ENCODE peak calls at places on chromosomes 7 and 10, in seven cellular contexts. U is WERI-Rb-1; P is T-helper 9 cell; O is sigmoid colon; Z is activated CD4-positive, alpha-beta T cell treated with anti-CD3 and anti-CD28 coated beads for 24 hours; M is cardiac muscle cell; X is ELF-1. S is an unnamed sample.

GRCh38 chr7:16905300-16906044 is 23.7 kb upstream of the AGR3 start:
- DNase-seq in U (no peak), P (no peak), O (no peak), Z (no peak), M (peak), X (no peak), S (no peak)

GRCh38 chr7:94660006-94660405 is 4.1 kb upstream of the SGCE start:
- DNase-seq in U (no peak), P (no peak), O (no peak), Z (no peak), M (peak), X (no peak), S (no peak)

GRCh38 chr10:69828115-69828870 is 26.6 kb downstream of the COL13A1 start:
- DNase-seq in U (no peak), P (no peak), O (no peak), Z (no peak), M (no peak), X (no peak), S (no peak)

GRCh38 chr10:33006342-33006887 is 48.4 kb upstream of the ITGB1 start:
- DNase-seq in U (no peak), P (no peak), O (no peak), Z (no peak), M (no peak), X (no peak), S (no peak)

GRCh38 chr7:39644170-39644569 is 20.8 kb downstream of the RALA start:
- DNase-seq in U (no peak), P (no peak), O (no peak), Z (no peak), M (peak), X (no peak), S (no peak)

GRCh38 chr7:97021443-97022261 is 3.0 kb downstream of the DLX5 start:
- DNase-seq in U (no peak), P (no peak), O (no peak), Z (no peak), M (peak), X (peak), S (no peak)

GRCh38 chr10:27911645-27912044 is 87.2 kb downstream of the ODAD2 start:
- DNase-seq in U (no peak), P (no peak), O (no peak), Z (no peak), M (peak), X (peak), S (no peak)

GRCh38 chr10:88810196-88810961 is 7.8 kb downstream of the LIPM start:
- DNase-seq in U (peak), P (no peak), O (no peak), Z (no peak), M (peak), X (peak), S (no peak)

GRCh38 chr10:34045571-34046190 is 711.2 kb upstream of the NRP1 start:
- DNase-seq in U (no peak), P (no peak), O (no peak), Z (no peak), M (peak), X (no peak), S (no peak)

GRCh38 chr10:110783509-110784103 is 88.1 kb upstream of the PDCD4 start:
- DNase-seq in U (no peak), P (peak), O (no peak), Z (peak), M (peak), X (no peak), S (no peak)

GRCh38 chr10:95472304-95473088 is 88.7 kb downstream of the SORBS1 start:
- DNase-seq in U (no peak), P (no peak), O (no peak), Z (no peak), M (no peak), X (no peak), S (no peak)

GRCh38 chr10:73964743-73965142 is 33.2 kb upstream of the VCL start:
- DNase-seq in U (no peak), P (no peak), O (no peak), Z (no peak), M (no peak), X (no peak), S (no peak)

GRCh38 chr7:1087952-1088920 is at the start of gene GPER1:
- DNase-seq in U (no peak), P (no peak), O (peak), Z (no peak), M (peak), X (peak), S (no peak)

GRCh38 chr7:17109017-17109416 is 189.4 kb upstream of the AHR start:
- DNase-seq in U (no peak), P (no peak), O (no peak), Z (no peak), M (peak), X (no peak), S (no peak)

GRCh38 chr10:86234553-86235270 is 131.9 kb downstream of the GRID1 start:
- DNase-seq in U (no peak), P (no peak), O (no peak), Z (no peak), M (no peak), X (peak), S (no peak)

GRCh38 chr7:68058014-68058413 is 1061.4 kb downstream of the TYW1 start:
- DNase-seq in U (no peak), P (no peak), O (no peak), Z (no peak), M (no peak), X (no peak), S (no peak)

GRCh38 chr7:113289140-113289740 is 170.9 kb upstream of the SMIM30 start:
- DNase-seq in U (peak), P (no peak), O (no peak), Z (no peak), M (peak), X (peak), S (peak)

GRCh38 chr7:23000597-23001360 is 13.2 kb downstream of the HYCC1 start:
- DNase-seq in U (no peak), P (no peak), O (no peak), Z (no peak), M (no peak), X (no peak), S (no peak)

GRCh38 chr10:96556003-96556402 is 30.8 kb downstream of the TM9SF3 start:
- DNase-seq in U (no peak), P (no peak), O (no peak), Z (no peak), M (peak), X (no peak), S (peak)

GRCh38 chr10:105241254-105241653 is 600.2 kb downstream of the SORCS3 start:
- DNase-seq in U (no peak), P (no peak), O (no peak), Z (no peak), M (no peak), X (no peak), S (no peak)

GRCh38 chr10:24552346-24553016 is 171.2 kb downstream of the ARHGAP21 start:
- DNase-seq in U (peak), P (no peak), O (no peak), Z (no peak), M (no peak), X (peak), S (no peak)

GRCh38 chr10:32166365-32166764 is 110.1 kb upstream of the KIF5B start:
- DNase-seq in U (no peak), P (no peak), O (no peak), Z (no peak), M (no peak), X (no peak), S (no peak)

GRCh38 chr10:102401735-102402511 is 6.4 kb downstream of the NFKB2 start:
- DNase-seq in U (no peak), P (no peak), O (peak), Z (no peak), M (no peak), X (peak), S (no peak)

GRCh38 chr10:131743190-131744151 is 157.3 kb upstream of the PPP2R2D start:
- DNase-seq in U (no peak), P (no peak), O (peak), Z (no peak), M (no peak), X (peak), S (no peak)

GRCh38 chr10:16952610-16953009 is 135.4 kb upstream of the RSU1 start:
- DNase-seq in U (no peak), P (no peak), O (no peak), Z (no peak), M (peak), X (peak), S (no peak)

S was measured in stromal cell of bone marrow.